ENCODE peak calls at places on chromosomes 3 and 15, in six cellular contexts. E, S, T, C, O and U are unnamed samples.

GRCh38 chr3:146638718-146639117 is 33.6 kb upstream of the PLSCR5 start:
- DNase-seq in S (no peak), C (no peak), E (no peak), T (no peak), O (no peak), U (no peak)

GRCh38 chr15:83206971-83207621 is 527 bp downstream of the HDGFL3 start:
- DNase-seq in T (no peak), S (peak; percentile 67), C (no peak), O (no peak), E (peak; percentile 66), U (peak; percentile 57)

GRCh38 chr3:59392116-59392515 is 342.3 kb upstream of the CFAP20DC start:
- DNase-seq in S (no peak), T (no peak), C (no peak), E (no peak), O (no peak), U (no peak)

GRCh38 chr3:76044601-76045600 is 259.6 kb upstream of the ZNF717 start:
- DNase-seq in T (peak; percentile 44), E (peak; percentile 4), S (peak; percentile 10), O (no peak), C (no peak), U (no peak)

GRCh38 chr3:147614210-147614609 is 205.0 kb downstream of the ZIC1 start:
- DNase-seq in C (no peak), T (no peak), S (no peak), O (no peak), E (no peak), U (no peak)

GRCh38 chr3:37221407-37221806 is 47.0 kb upstream of the LRRFIP2 start:
- DNase-seq in O (no peak), C (peak; percentile 89), S (no peak), T (peak; percentile 88), E (no peak), U (peak; percentile 91)

GRCh38 chr3:58434511-58434910 is 879 bp upstream of the PDHB start:
- DNase-seq in E (no peak), O (no peak), T (no peak), S (no peak), C (no peak), U (no peak)

GRCh38 chr3:156256945-156257344 is 136.6 kb downstream of the KCNAB1 start:
- DNase-seq in E (no peak), T (no peak), O (no peak), S (no peak), C (no peak), U (no peak)

GRCh38 chr3:24305795-24306467 is 188.7 kb downstream of the THRB start:
- DNase-seq in E (peak; percentile 36), T (no peak), S (peak; percentile 58), O (no peak), C (no peak), U (no peak)

GRCh38 chr3:7305561-7305960 is 444.6 kb downstream of the GRM7 start:
- DNase-seq in S (no peak), T (no peak), O (no peak), C (no peak), E (no peak), U (no peak)

GRCh38 chr3:135082706-135083105 is 287.6 kb downstream of the EPHB1 start:
- DNase-seq in E (no peak), S (no peak), T (no peak), C (no peak), O (no peak), U (no peak)

GRCh38 chr15:70466895-70467529 is 296.3 kb downstream of the UACA start:
- DNase-seq in C (peak; percentile 29), E (peak; percentile 33), O (no peak), S (peak; percentile 73), T (peak; percentile 54), U (peak; percentile 88)

GRCh38 chr3:36429986-36430485 is 49.7 kb downstream of the STAC start:
- DNase-seq in O (no peak), E (no peak), T (no peak), S (no peak), C (no peak), U (no peak)

GRCh38 chr15:40769310-40770146 is at the start of gene C15orf62:
- DNase-seq in T (peak; percentile 31), S (no peak), O (peak; percentile 53), C (no peak), E (no peak), U (no peak)

GRCh38 chr3:12438318-12438717 is 46.0 kb upstream of the TSEN2 start:
- DNase-seq in E (no peak), C (no peak), T (no peak), S (no peak), O (no peak), U (no peak)

GRCh38 chr3:177778633-177779032 is 581.4 kb upstream of the TBL1XR1 start:
- DNase-seq in S (no peak), T (no peak), C (no peak), E (no peak), O (no peak), U (no peak)

GRCh38 chr3:21390136-21390535 is 360.9 kb downstream of the ZNF385D start:
- DNase-seq in C (no peak), E (no peak), T (peak; percentile 7), S (no peak), O (no peak), U (peak; percentile 7)

DNA sequence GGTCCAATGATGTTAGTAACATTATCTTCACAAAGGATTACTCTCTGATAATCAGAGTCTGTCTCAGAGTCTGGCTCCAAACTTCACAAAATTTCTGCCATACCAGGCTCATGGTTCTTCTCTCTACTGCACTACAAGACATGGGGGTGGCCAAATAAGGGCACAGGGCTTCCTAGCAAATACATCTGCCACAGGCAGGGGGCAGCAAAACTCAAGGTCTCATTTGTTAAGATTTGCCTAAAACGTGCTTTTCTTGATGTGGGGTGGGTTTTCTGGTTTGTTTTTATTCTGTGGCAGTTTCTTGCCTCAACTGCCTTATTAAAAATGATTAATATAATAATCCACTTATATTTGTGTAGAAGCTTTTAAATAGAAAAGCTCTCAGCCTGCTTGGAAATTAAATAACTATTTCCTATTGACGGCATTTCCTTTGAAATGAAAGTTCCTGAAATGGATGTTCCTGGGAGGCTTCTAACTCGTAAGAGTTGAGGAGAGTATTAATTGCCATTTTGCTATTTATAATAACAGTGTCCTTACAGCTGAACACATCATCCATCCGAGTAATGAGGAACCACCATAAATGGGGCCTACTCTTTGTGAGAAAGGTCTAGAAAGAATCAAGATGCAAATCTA is 53.8 kb downstream of the SST start:
- DNase-seq in O (no peak), C (peak; percentile 35), E (peak; percentile 41), T (peak; percentile 55), S (peak; percentile 44), U (peak; percentile 61)
- TF ChIP-seq BHLHE40 in O (no peak), C (no peak), E (no peak), T (no peak), S (no peak), U (no peak)

GRCh38 chr15:90222538-90222937 is 11.2 kb downstream of the CIB1 start:
- DNase-seq in E (no peak), T (no peak), S (no peak), C (no peak), O (no peak), U (no peak)

GRCh38 chr15:90217671-90218394 is 15.9 kb downstream of the CIB1 start:
- DNase-seq in T (no peak), O (no peak), E (no peak), C (no peak), S (no peak), U (no peak)

GRCh38 chr15:90223441-90224165 is 10.1 kb downstream of the CIB1 start:
- DNase-seq in C (no peak), S (no peak), T (no peak), O (no peak), E (no peak), U (no peak)

GRCh38 chr15:90221251-90221900 is 12.4 kb downstream of the CIB1 start:
- DNase-seq in E (no peak), S (peak; percentile 87), C (peak; percentile 67), O (no peak), T (peak; percentile 86), U (peak; percentile 95)

DNA sequence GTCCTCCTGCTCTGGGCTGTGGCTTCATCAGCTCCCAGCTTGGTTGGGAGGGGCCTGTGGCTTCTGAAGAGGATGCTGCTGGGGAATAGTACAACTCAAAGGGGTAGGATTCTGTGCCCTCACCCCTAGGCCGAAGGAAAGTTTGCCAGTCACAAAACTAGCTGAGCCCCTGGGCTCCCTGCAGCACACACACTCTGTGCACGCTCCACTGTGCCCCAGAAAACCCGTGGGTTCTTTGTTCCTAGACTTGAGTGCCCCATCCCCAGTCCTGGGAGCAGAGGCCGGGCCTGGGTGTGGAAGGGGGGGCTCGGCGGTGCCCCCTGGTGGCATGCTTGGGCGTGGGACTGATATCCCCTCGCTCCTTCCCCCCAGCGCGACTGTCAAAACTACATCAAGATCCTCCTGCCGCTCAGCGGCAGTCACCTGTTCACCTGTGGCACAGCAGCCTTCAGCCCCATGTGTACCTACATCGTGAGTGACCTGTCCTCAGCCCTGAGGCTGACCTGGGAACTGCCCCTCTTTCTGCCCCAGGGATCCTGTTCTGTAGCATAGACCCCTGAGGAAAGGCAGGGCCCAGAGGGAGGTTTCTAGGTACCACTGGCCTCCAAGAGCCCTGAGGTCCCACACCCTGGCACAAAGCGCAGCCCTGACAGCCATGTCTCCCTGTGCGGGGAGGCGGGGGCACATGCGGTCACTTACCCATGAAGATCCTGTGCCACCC is 14.2 kb downstream of the CIB1 start:
- DNase-seq in S (peak; percentile 81), C (no peak), O (no peak), T (no peak), E (peak; percentile 76), U (peak; percentile 89)
- TF ChIP-seq BHLHE40 in S (no peak), C (no peak), O (no peak), T (no peak), E (peak; percentile 48), U (no peak)

GRCh38 chr15:99224815-99225214 is 24.6 kb downstream of the TTC23 start:
- DNase-seq in T (no peak), S (no peak), C (no peak), E (no peak), O (no peak), U (no peak)

GRCh38 chr15:99226802-99227201 is 22.6 kb downstream of the TTC23 start:
- DNase-seq in T (no peak), E (no peak), O (no peak), S (no peak), C (no peak), U (no peak)

GRCh38 chr15:99230867-99231266 is 18.5 kb downstream of the TTC23 start:
- DNase-seq in C (no peak), S (no peak), O (no peak), E (no peak), T (no peak), U (no peak)

GRCh38 chr15:99224372-99224771 is 25.0 kb downstream of the TTC23 start:
- DNase-seq in C (no peak), S (no peak), O (no peak), T (no peak), E (no peak), U (no peak)

DNA sequence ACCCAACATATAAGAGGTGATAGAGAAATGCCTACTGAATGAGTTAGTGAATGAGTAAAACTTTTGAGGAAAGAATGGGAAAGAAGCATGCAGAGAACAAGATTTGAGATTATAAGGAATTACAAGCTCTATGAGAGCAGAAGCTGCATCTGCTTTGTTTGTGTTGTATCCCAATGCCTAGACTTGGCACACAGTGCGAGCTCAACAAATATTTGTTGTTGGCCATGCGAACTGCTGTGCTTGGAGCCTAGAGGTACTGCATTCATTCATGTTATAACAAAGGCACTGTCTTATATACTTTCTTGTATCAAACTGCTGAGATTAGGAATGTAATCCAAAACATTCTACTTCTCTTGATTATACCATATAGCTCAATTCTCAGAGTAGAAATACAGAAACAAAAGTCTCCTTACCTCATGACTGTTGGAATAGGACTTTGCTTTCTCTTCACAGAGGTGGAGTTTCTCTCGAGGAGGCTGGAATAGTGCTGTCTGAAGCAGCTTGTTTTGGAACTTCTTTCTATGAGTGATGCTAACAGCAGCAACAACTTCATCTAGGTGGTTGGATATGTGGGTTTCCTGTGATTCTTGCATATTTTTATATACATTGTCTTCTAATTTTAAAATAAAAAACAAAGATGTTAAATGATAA is 21.1 kb downstream of the TTC23 start:
- DNase-seq in O (no peak), E (no peak), T (no peak), C (no peak), S (no peak), U (no peak)
- TF ChIP-seq BHLHE40 in O (no peak), E (no peak), T (no peak), C (no peak), S (no peak), U (no peak)

GRCh38 chr15:28942046-28942445 is 56.3 kb downstream of the APBA2 start:
- DNase-seq in S (no peak), O (no peak), E (no peak), T (no peak), C (no peak), U (no peak)
- TF ChIP-seq BHLHE40 in S (no peak), O (no peak), E (no peak), T (no peak), C (no peak), U (no peak)